ENCODE peak calls at places on chromosomes 16 and 17, in nine cellular contexts. One of them, this sample, is unnamed.

GRCh38 chr17:37220609-37220953 is 155.2 kb upstream of the C17orf78 start:
- DNase-seq in endothelial cell of umbilical vein: peak
- DNase-seq in body of pancreas: no peak
- DNase-seq in CD4-positive, alpha-beta memory T cell: peak
- DNase-seq in AG09309: no peak
- DNase-seq in mammary epithelial cell: no peak
- DNase-seq in mesenchymal stem cell: peak
- DNase-seq in neural progenitor cell: peak
- DNase-seq in ovary: no peak
- DNase-seq in this sample: no peak

GRCh38 chr17:13311301-13311700 is 290.4 kb downstream of the HS3ST3A1 start:
- DNase-seq in endothelial cell of umbilical vein: no peak
- DNase-seq in body of pancreas: no peak
- DNase-seq in CD4-positive, alpha-beta memory T cell: no peak
- DNase-seq in AG09309: peak
- DNase-seq in mammary epithelial cell: peak
- DNase-seq in mesenchymal stem cell: peak
- DNase-seq in neural progenitor cell: no peak
- DNase-seq in ovary: no peak
- DNase-seq in this sample: no peak

GRCh38 chr17:56165017-56165720 is 11.9 kb downstream of the ANKFN1 start:
- DNase-seq in endothelial cell of umbilical vein: no peak
- DNase-seq in body of pancreas: no peak
- DNase-seq in CD4-positive, alpha-beta memory T cell: no peak
- DNase-seq in AG09309: no peak
- DNase-seq in mammary epithelial cell: no peak
- DNase-seq in mesenchymal stem cell: no peak
- DNase-seq in neural progenitor cell: no peak
- DNase-seq in ovary: no peak
- DNase-seq in this sample: no peak

GRCh38 chr17:27245230-27245696 is 48.7 kb upstream of the WSB1 start:
- DNase-seq in endothelial cell of umbilical vein: peak
- DNase-seq in body of pancreas: peak
- DNase-seq in CD4-positive, alpha-beta memory T cell: peak
- DNase-seq in AG09309: peak
- DNase-seq in mammary epithelial cell: peak
- DNase-seq in mesenchymal stem cell: peak
- DNase-seq in neural progenitor cell: peak
- DNase-seq in ovary: peak
- DNase-seq in this sample: peak

GRCh38 chr17:71900830-71901229 is 220.0 kb upstream of the SOX9 start:
- DNase-seq in endothelial cell of umbilical vein: no peak
- DNase-seq in body of pancreas: no peak
- DNase-seq in CD4-positive, alpha-beta memory T cell: no peak
- DNase-seq in AG09309: no peak
- DNase-seq in mammary epithelial cell: peak
- DNase-seq in mesenchymal stem cell: no peak
- DNase-seq in neural progenitor cell: no peak
- DNase-seq in ovary: no peak
- DNase-seq in this sample: no peak

GRCh38 chr16:7025616-7026190 is 306.9 kb upstream of the RBFOX1 start:
- DNase-seq in endothelial cell of umbilical vein: no peak
- DNase-seq in body of pancreas: peak
- DNase-seq in CD4-positive, alpha-beta memory T cell: no peak
- DNase-seq in AG09309: no peak
- DNase-seq in mammary epithelial cell: no peak
- DNase-seq in mesenchymal stem cell: no peak
- DNase-seq in neural progenitor cell: peak
- DNase-seq in ovary: peak
- DNase-seq in this sample: peak

GRCh38 chr16:71808593-71809449 is at the start of gene AP1G1:
- DNase-seq in endothelial cell of umbilical vein: peak
- DNase-seq in body of pancreas: peak
- DNase-seq in CD4-positive, alpha-beta memory T cell: peak
- DNase-seq in AG09309: peak
- DNase-seq in mammary epithelial cell: peak
- DNase-seq in mesenchymal stem cell: peak
- DNase-seq in neural progenitor cell: peak
- DNase-seq in ovary: peak
- DNase-seq in this sample: peak

GRCh38 chr16:66426112-66427035 is 721 bp upstream of the BEAN1 start:
- DNase-seq in endothelial cell of umbilical vein: no peak
- DNase-seq in body of pancreas: no peak
- DNase-seq in CD4-positive, alpha-beta memory T cell: no peak
- DNase-seq in AG09309: no peak
- DNase-seq in mammary epithelial cell: no peak
- DNase-seq in mesenchymal stem cell: no peak
- DNase-seq in neural progenitor cell: peak
- DNase-seq in ovary: no peak
- DNase-seq in this sample: no peak

GRCh38 chr16:74740795-74741304 is 33.8 kb downstream of the FA2H start:
- DNase-seq in endothelial cell of umbilical vein: no peak
- DNase-seq in body of pancreas: peak
- DNase-seq in CD4-positive, alpha-beta memory T cell: no peak
- DNase-seq in AG09309: no peak
- DNase-seq in mammary epithelial cell: peak
- DNase-seq in mesenchymal stem cell: no peak
- DNase-seq in neural progenitor cell: no peak
- DNase-seq in ovary: no peak
- DNase-seq in this sample: peak

GRCh38 chr17:63178530-63178929 is 212.5 kb downstream of the TANC2 start:
- DNase-seq in endothelial cell of umbilical vein: peak
- DNase-seq in body of pancreas: no peak
- DNase-seq in CD4-positive, alpha-beta memory T cell: no peak
- DNase-seq in AG09309: no peak
- DNase-seq in mammary epithelial cell: no peak
- DNase-seq in mesenchymal stem cell: peak
- DNase-seq in neural progenitor cell: no peak
- DNase-seq in ovary: no peak
- DNase-seq in this sample: no peak

GRCh38 chr16:83004868-83005652 is 378.3 kb downstream of the CDH13 start:
- DNase-seq in endothelial cell of umbilical vein: no peak
- DNase-seq in body of pancreas: no peak
- DNase-seq in CD4-positive, alpha-beta memory T cell: no peak
- DNase-seq in AG09309: no peak
- DNase-seq in mammary epithelial cell: no peak
- DNase-seq in mesenchymal stem cell: no peak
- DNase-seq in neural progenitor cell: no peak
- DNase-seq in ovary: no peak
- DNase-seq in this sample: no peak

GRCh38 chr17:21301593-21302550 is 17.4 kb downstream of the MAP2K3 start:
- DNase-seq in endothelial cell of umbilical vein: no peak
- DNase-seq in body of pancreas: no peak
- DNase-seq in CD4-positive, alpha-beta memory T cell: no peak
- DNase-seq in AG09309: no peak
- DNase-seq in mammary epithelial cell: no peak
- DNase-seq in mesenchymal stem cell: no peak
- DNase-seq in neural progenitor cell: no peak
- DNase-seq in ovary: peak
- DNase-seq in this sample: no peak

GRCh38 chr16:20515580-20516179 is 60.5 kb downstream of the ACSM2B start:
- DNase-seq in endothelial cell of umbilical vein: no peak
- DNase-seq in body of pancreas: no peak
- DNase-seq in CD4-positive, alpha-beta memory T cell: no peak
- DNase-seq in AG09309: no peak
- DNase-seq in mammary epithelial cell: no peak
- DNase-seq in mesenchymal stem cell: no peak
- DNase-seq in neural progenitor cell: no peak
- DNase-seq in ovary: no peak
- DNase-seq in this sample: no peak

DNA sequence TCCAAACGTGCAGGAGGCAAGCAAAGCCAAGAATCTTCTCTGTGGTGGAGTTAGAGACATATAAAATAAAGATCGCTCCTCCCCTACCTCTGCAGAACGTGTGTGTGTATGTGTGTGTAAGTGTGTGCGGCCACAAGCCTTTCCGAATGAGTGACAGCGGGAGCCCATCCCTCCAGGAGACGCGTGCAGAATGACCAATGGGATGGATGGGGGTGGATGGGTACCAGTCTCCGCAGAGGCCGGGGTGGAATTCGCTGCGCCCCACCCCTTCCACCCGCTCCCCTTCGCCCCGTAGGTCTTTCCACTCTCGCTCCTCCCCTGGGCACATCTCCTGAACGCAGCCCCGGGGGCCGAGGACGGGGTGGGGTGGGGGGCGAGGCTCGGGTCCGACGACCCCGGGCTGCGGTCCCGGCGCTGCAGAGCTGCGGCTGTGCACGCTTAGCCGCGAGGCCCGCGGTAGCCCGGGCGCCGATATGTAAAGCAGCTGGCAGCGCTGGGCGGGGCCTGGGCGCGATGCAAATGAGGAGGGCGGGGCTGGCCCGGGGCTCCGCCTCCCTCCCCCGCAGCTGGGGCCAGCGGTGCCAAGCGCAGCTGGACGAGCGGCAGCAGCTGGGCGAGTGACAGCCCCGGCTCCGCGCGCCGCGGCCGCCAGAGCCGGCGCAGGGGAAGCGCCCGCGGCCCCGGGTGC is at the start of gene PRKCB:
- DNase-seq in endothelial cell of umbilical vein: peak
- DNase-seq in body of pancreas: peak
- DNase-seq in CD4-positive, alpha-beta memory T cell: peak
- DNase-seq in AG09309: no peak
- DNase-seq in mammary epithelial cell: peak
- DNase-seq in mesenchymal stem cell: peak
- DNase-seq in neural progenitor cell: peak
- DNase-seq in ovary: no peak
- DNase-seq in this sample: peak
- H3K4me3 ChIP-seq in endothelial cell of umbilical vein: no peak
- H3K4me3 ChIP-seq in body of pancreas: no peak
- H3K4me3 ChIP-seq in CD4-positive, alpha-beta memory T cell: peak
- H3K4me3 ChIP-seq in AG09309: no peak
- H3K4me3 ChIP-seq in mammary epithelial cell: no peak
- H3K4me3 ChIP-seq in mesenchymal stem cell: no peak
- H3K4me3 ChIP-seq in neural progenitor cell: peak
- H3K4me3 ChIP-seq in ovary: peak
- H3K4me3 ChIP-seq in this sample: peak

GRCh38 chr16:29818082-29818481 is 2.1 kb downstream of the PAGR1 start:
- DNase-seq in endothelial cell of umbilical vein: no peak
- DNase-seq in body of pancreas: no peak
- DNase-seq in CD4-positive, alpha-beta memory T cell: no peak
- DNase-seq in AG09309: no peak
- DNase-seq in mammary epithelial cell: no peak
- DNase-seq in mesenchymal stem cell: peak
- DNase-seq in neural progenitor cell: no peak
- DNase-seq in ovary: no peak
- DNase-seq in this sample: no peak

GRCh38 chr16:29821663-29822115 is 1.4 kb downstream of the MVP start:
- DNase-seq in endothelial cell of umbilical vein: peak
- DNase-seq in body of pancreas: no peak
- DNase-seq in CD4-positive, alpha-beta memory T cell: no peak
- DNase-seq in AG09309: no peak
- DNase-seq in mammary epithelial cell: peak
- DNase-seq in mesenchymal stem cell: peak
- DNase-seq in neural progenitor cell: no peak
- DNase-seq in ovary: peak
- DNase-seq in this sample: no peak

GRCh38 chr16:29819506-29819905 is 756 bp upstream of the MVP start:
- DNase-seq in endothelial cell of umbilical vein: no peak
- DNase-seq in body of pancreas: no peak
- DNase-seq in CD4-positive, alpha-beta memory T cell: no peak
- DNase-seq in AG09309: no peak
- DNase-seq in mammary epithelial cell: peak
- DNase-seq in mesenchymal stem cell: peak
- DNase-seq in neural progenitor cell: no peak
- DNase-seq in ovary: no peak
- DNase-seq in this sample: no peak

GRCh38 chr16:29820730-29821662 is 734 bp downstream of the MVP start:
- DNase-seq in endothelial cell of umbilical vein: no peak
- DNase-seq in body of pancreas: peak
- DNase-seq in CD4-positive, alpha-beta memory T cell: peak
- DNase-seq in AG09309: no peak
- DNase-seq in mammary epithelial cell: peak
- DNase-seq in mesenchymal stem cell: peak
- DNase-seq in neural progenitor cell: no peak
- DNase-seq in ovary: peak
- DNase-seq in this sample: no peak

GRCh38 chr16:29820271-29820701 is at the start of gene MVP:
- DNase-seq in endothelial cell of umbilical vein: peak
- DNase-seq in body of pancreas: peak
- DNase-seq in CD4-positive, alpha-beta memory T cell: peak
- DNase-seq in AG09309: no peak
- DNase-seq in mammary epithelial cell: peak
- DNase-seq in mesenchymal stem cell: peak
- DNase-seq in neural progenitor cell: no peak
- DNase-seq in ovary: peak
- DNase-seq in this sample: peak
- H3K4me3 ChIP-seq in endothelial cell of umbilical vein: peak
- H3K4me3 ChIP-seq in body of pancreas: peak
- H3K4me3 ChIP-seq in CD4-positive, alpha-beta memory T cell: peak
- H3K4me3 ChIP-seq in AG09309: peak
- H3K4me3 ChIP-seq in mammary epithelial cell: peak
- H3K4me3 ChIP-seq in mesenchymal stem cell: peak
- H3K4me3 ChIP-seq in neural progenitor cell: no peak
- H3K4me3 ChIP-seq in ovary: peak
- H3K4me3 ChIP-seq in this sample: peak

GRCh38 chr17:8904686-8905085 is 37.2 kb upstream of the PIK3R6 start:
- DNase-seq in endothelial cell of umbilical vein: no peak
- DNase-seq in body of pancreas: no peak
- DNase-seq in CD4-positive, alpha-beta memory T cell: no peak
- DNase-seq in AG09309: no peak
- DNase-seq in mammary epithelial cell: no peak
- DNase-seq in mesenchymal stem cell: no peak
- DNase-seq in neural progenitor cell: no peak
- DNase-seq in ovary: no peak
- DNase-seq in this sample: no peak

GRCh38 chr17:8900207-8900606 is 32.7 kb upstream of the PIK3R6 start:
- DNase-seq in endothelial cell of umbilical vein: no peak
- DNase-seq in body of pancreas: no peak
- DNase-seq in CD4-positive, alpha-beta memory T cell: no peak
- DNase-seq in AG09309: no peak
- DNase-seq in mammary epithelial cell: no peak
- DNase-seq in mesenchymal stem cell: no peak
- DNase-seq in neural progenitor cell: no peak
- DNase-seq in ovary: no peak
- DNase-seq in this sample: no peak

GRCh38 chr17:8896641-8897635 is 29.5 kb upstream of the PIK3R6 start:
- DNase-seq in endothelial cell of umbilical vein: no peak
- DNase-seq in body of pancreas: no peak
- DNase-seq in CD4-positive, alpha-beta memory T cell: no peak
- DNase-seq in AG09309: no peak
- DNase-seq in mammary epithelial cell: no peak
- DNase-seq in mesenchymal stem cell: no peak
- DNase-seq in neural progenitor cell: no peak
- DNase-seq in ovary: no peak
- DNase-seq in this sample: no peak

GRCh38 chr17:8904201-8904600 is 36.7 kb upstream of the PIK3R6 start:
- DNase-seq in endothelial cell of umbilical vein: no peak
- DNase-seq in body of pancreas: no peak
- DNase-seq in CD4-positive, alpha-beta memory T cell: no peak
- DNase-seq in AG09309: no peak
- DNase-seq in mammary epithelial cell: no peak
- DNase-seq in mesenchymal stem cell: no peak
- DNase-seq in neural progenitor cell: no peak
- DNase-seq in ovary: no peak
- DNase-seq in this sample: no peak

GRCh38 chr17:8900626-8901585 is 33.4 kb upstream of the PIK3R6 start:
- DNase-seq in endothelial cell of umbilical vein: no peak
- DNase-seq in body of pancreas: no peak
- DNase-seq in CD4-positive, alpha-beta memory T cell: no peak
- DNase-seq in AG09309: no peak
- DNase-seq in mammary epithelial cell: no peak
- DNase-seq in mesenchymal stem cell: no peak
- DNase-seq in neural progenitor cell: no peak
- DNase-seq in ovary: no peak
- DNase-seq in this sample: no peak
- H3K4me3 ChIP-seq in endothelial cell of umbilical vein: no peak
- H3K4me3 ChIP-seq in body of pancreas: no peak
- H3K4me3 ChIP-seq in CD4-positive, alpha-beta memory T cell: no peak
- H3K4me3 ChIP-seq in AG09309: no peak
- H3K4me3 ChIP-seq in mammary epithelial cell: no peak
- H3K4me3 ChIP-seq in mesenchymal stem cell: no peak
- H3K4me3 ChIP-seq in neural progenitor cell: no peak
- H3K4me3 ChIP-seq in ovary: no peak
- H3K4me3 ChIP-seq in this sample: no peak

GRCh38 chr17:31007695-31008373 is 37.0 kb downstream of the RNF135 start:
- DNase-seq in endothelial cell of umbilical vein: no peak
- DNase-seq in body of pancreas: no peak
- DNase-seq in CD4-positive, alpha-beta memory T cell: no peak
- DNase-seq in AG09309: no peak
- DNase-seq in mammary epithelial cell: no peak
- DNase-seq in mesenchymal stem cell: no peak
- DNase-seq in neural progenitor cell: no peak
- DNase-seq in ovary: no peak
- DNase-seq in this sample: no peak
- H3K4me3 ChIP-seq in endothelial cell of umbilical vein: peak
- H3K4me3 ChIP-seq in body of pancreas: peak
- H3K4me3 ChIP-seq in CD4-positive, alpha-beta memory T cell: peak
- H3K4me3 ChIP-seq in AG09309: peak
- H3K4me3 ChIP-seq in mammary epithelial cell: peak
- H3K4me3 ChIP-seq in mesenchymal stem cell: peak
- H3K4me3 ChIP-seq in neural progenitor cell: peak
- H3K4me3 ChIP-seq in ovary: peak
- H3K4me3 ChIP-seq in this sample: no peak